ENCODE peak calls at places on chromosomes 11 and 22, in four cellular contexts. One of them, this sample, is unnamed.

GRCh38 chr11:6646040-6646439 is 9.6 kb downstream of the DCHS1 start:
- DNase-seq in NCI-H460: no peak
- DNase-seq in central memory CD8-positive, alpha-beta T cell: no peak
- DNase-seq in stimulated activated naive CD4-positive, alpha-beta T cell: no peak
- DNase-seq in this sample: no peak

GRCh38 chr22:32815059-32815458 is 13.6 kb downstream of the TIMP3 start:
- DNase-seq in NCI-H460: no peak
- DNase-seq in central memory CD8-positive, alpha-beta T cell: no peak
- DNase-seq in stimulated activated naive CD4-positive, alpha-beta T cell: no peak
- DNase-seq in this sample: no peak

GRCh38 chr11:2402106-2402505 is 1.6 kb downstream of the TSSC4 start:
- DNase-seq in central memory CD8-positive, alpha-beta T cell: no peak
- DNase-seq in stimulated activated naive CD4-positive, alpha-beta T cell: no peak
- DNase-seq in NCI-H460: no peak
- DNase-seq in this sample: no peak

GRCh38 chr11:87260811-87261210 is 223.1 kb downstream of the TMEM135 start:
- DNase-seq in NCI-H460: no peak
- DNase-seq in stimulated activated naive CD4-positive, alpha-beta T cell: no peak
- DNase-seq in central memory CD8-positive, alpha-beta T cell: no peak
- DNase-seq in this sample: no peak

GRCh38 chr22:17060126-17060525 is 24.7 kb upstream of the IL17RA start:
- DNase-seq in stimulated activated naive CD4-positive, alpha-beta T cell: no peak
- DNase-seq in central memory CD8-positive, alpha-beta T cell: no peak
- DNase-seq in NCI-H460: no peak
- DNase-seq in this sample: no peak

GRCh38 chr11:67120881-67121710 is 2.0 kb downstream of the KDM2A start:
- DNase-seq in NCI-H460: no peak
- DNase-seq in stimulated activated naive CD4-positive, alpha-beta T cell: no peak
- DNase-seq in central memory CD8-positive, alpha-beta T cell: no peak
- DNase-seq in this sample: no peak

GRCh38 chr11:120516461-120517389 is 5.2 kb downstream of the GRIK4 start:
- DNase-seq in central memory CD8-positive, alpha-beta T cell: no peak
- DNase-seq in stimulated activated naive CD4-positive, alpha-beta T cell: no peak
- DNase-seq in NCI-H460: no peak
- DNase-seq in this sample: no peak

GRCh38 chr11:102545701-102546100 is 15.2 kb upstream of the MMP7 start:
- DNase-seq in NCI-H460: no peak
- DNase-seq in stimulated activated naive CD4-positive, alpha-beta T cell: no peak
- DNase-seq in central memory CD8-positive, alpha-beta T cell: no peak
- DNase-seq in this sample: no peak

GRCh38 chr11:23856654-23857053 is 640.2 kb upstream of the LUZP2 start:
- DNase-seq in central memory CD8-positive, alpha-beta T cell: no peak
- DNase-seq in stimulated activated naive CD4-positive, alpha-beta T cell: no peak
- DNase-seq in NCI-H460: peak
- DNase-seq in this sample: no peak

GRCh38 chr11:43920598-43921419 is 21.6 kb upstream of the C11orf96 start:
- DNase-seq in NCI-H460: peak
- DNase-seq in central memory CD8-positive, alpha-beta T cell: no peak
- DNase-seq in stimulated activated naive CD4-positive, alpha-beta T cell: no peak
- DNase-seq in this sample: no peak

GRCh38 chr22:41979423-41980250 is 10.4 kb downstream of the SEPTIN3 start:
- DNase-seq in NCI-H460: no peak
- DNase-seq in central memory CD8-positive, alpha-beta T cell: no peak
- DNase-seq in stimulated activated naive CD4-positive, alpha-beta T cell: no peak
- DNase-seq in this sample: no peak

GRCh38 chr11:27482793-27483192 is 10.2 kb upstream of the LGR4 start:
- DNase-seq in stimulated activated naive CD4-positive, alpha-beta T cell: no peak
- DNase-seq in central memory CD8-positive, alpha-beta T cell: no peak
- DNase-seq in NCI-H460: no peak
- DNase-seq in this sample: no peak

GRCh38 chr22:27546157-27546556 is 255.4 kb downstream of the MN1 start:
- DNase-seq in stimulated activated naive CD4-positive, alpha-beta T cell: no peak
- DNase-seq in central memory CD8-positive, alpha-beta T cell: no peak
- DNase-seq in NCI-H460: no peak
- DNase-seq in this sample: no peak

GRCh38 chr11:127862406-127862805 is 725.0 kb downstream of the ETS1 start:
- DNase-seq in central memory CD8-positive, alpha-beta T cell: no peak
- DNase-seq in stimulated activated naive CD4-positive, alpha-beta T cell: no peak
- DNase-seq in NCI-H460: no peak
- DNase-seq in this sample: no peak

GRCh38 chr11:117862753-117863152 is 13.7 kb downstream of the FXYD6 start:
- DNase-seq in central memory CD8-positive, alpha-beta T cell: no peak
- DNase-seq in stimulated activated naive CD4-positive, alpha-beta T cell: no peak
- DNase-seq in NCI-H460: no peak
- DNase-seq in this sample: no peak

This sample was measured in CD4-positive, alpha-beta memory T cell.